ENCODE peak calls at places on chromosome 11, in six cellular contexts. Q is stomach, D is colonic mucosa, T is IMR-90, H is testis, B is ovary. A is an unnamed sample.

GRCh38 chr11:39678996-39679395 is 1780.5 kb downstream of the LRRC4C start:
- DNase-seq in T (no peak), Q (no peak), H (no peak), D (no peak), B (no peak), A (no peak)

GRCh38 chr11:94638902-94639373 is 71.8 kb downstream of the PIWIL4 start:
- DNase-seq in B (no peak), T (peak; percentile 50), Q (no peak), H (no peak), D (no peak), A (no peak)

GRCh38 chr11:41047229-41047628 is 412.2 kb downstream of the LRRC4C start:
- DNase-seq in Q (no peak), D (no peak), H (no peak), B (no peak), T (no peak), A (no peak)

GRCh38 chr11:65308281-65308891 is 6.3 kb upstream of the CDC42EP2 start:
- DNase-seq in B (no peak), D (peak; percentile 61), Q (peak; percentile 40), T (no peak), H (no peak), A (no peak)

GRCh38 chr11:70031631-70032469 is 46.3 kb upstream of the ANO1 start:
- DNase-seq in D (peak; percentile 15), Q (no peak), B (no peak), H (no peak), T (no peak), A (no peak)

GRCh38 chr11:15942936-15943335 is 413.4 kb downstream of the SOX6 start:
- DNase-seq in Q (no peak), H (no peak), B (no peak), D (no peak), T (no peak), A (no peak)

GRCh38 chr11:65216830-65217229 is 35.1 kb downstream of the CAPN1 start:
- DNase-seq in Q (no peak), T (no peak), B (no peak), D (no peak), H (no peak), A (no peak)

GRCh38 chr11:34644669-34645406 is 23.9 kb downstream of the EHF start:
- DNase-seq in Q (no peak), B (no peak), T (peak; percentile 89), D (no peak), H (no peak), A (no peak)

GRCh38 chr11:123437236-123437979 is 7.3 kb downstream of the GRAMD1B start:
- DNase-seq in H (no peak), Q (no peak), B (no peak), T (no peak), D (no peak), A (no peak)

GRCh38 chr11:124798991-124799383 is 1.2 kb downstream of the MSANTD2 start:
- DNase-seq in Q (no peak), B (no peak), T (peak; percentile 77), D (peak; percentile 33), H (peak; percentile 33), A (no peak)

GRCh38 chr11:64571410-64572091 is 19.5 kb upstream of the SLC22A12 start:
- DNase-seq in T (no peak), H (no peak), D (peak; percentile 54), B (no peak), Q (no peak), A (no peak)

GRCh38 chr11:27485930-27486773 is 13.6 kb upstream of the LGR4 start:
- DNase-seq in B (no peak), T (peak; percentile 61), D (peak; percentile 74), H (peak; percentile 47), Q (no peak), A (no peak)

GRCh38 chr11:94199367-94200130 is 70.9 kb downstream of the PANX1 start:
- DNase-seq in B (no peak), T (peak; percentile 29), Q (no peak), D (no peak), H (no peak), A (no peak)

GRCh38 chr11:12704049-12704448 is 29.8 kb downstream of the TEAD1 start:
- DNase-seq in T (peak; percentile 93), B (no peak), H (no peak), Q (no peak), D (no peak), A (no peak)

GRCh38 chr11:113697798-113698407 is 8.2 kb downstream of the TMPRSS5 start:
- DNase-seq in B (no peak), H (no peak), Q (no peak), D (no peak), T (no peak), A (no peak)

GRCh38 chr11:27353593-27354358 is 9.2 kb downstream of the CCDC34 start:
- DNase-seq in Q (no peak), H (no peak), B (no peak), D (no peak), T (peak; percentile 80), A (no peak)

GRCh38 chr11:61598886-61599868 is 18.3 kb upstream of the SYT7 start:
- DNase-seq in Q (no peak), B (no peak), D (no peak), T (peak; percentile 70), H (peak; percentile 36), A (no peak)

GRCh38 chr11:119671048-119671447 is 58.0 kb downstream of the NECTIN1 start:
- DNase-seq in D (peak; percentile 45), B (peak; percentile 92), T (peak; percentile 88), Q (peak; percentile 48), H (peak; percentile 89), A (peak; percentile 84)

GRCh38 chr11:111000400-111001090 is 245.0 kb upstream of the POU2AF2 start:
- DNase-seq in T (no peak), D (no peak), Q (no peak), H (no peak), B (no peak), A (no peak)

GRCh38 chr11:44840085-44840478 is 110.6 kb downstream of the TP53I11 start:
- DNase-seq in Q (no peak), T (no peak), D (no peak), B (no peak), H (no peak), A (no peak)

GRCh38 chr11:44839458-44840084 is 111.1 kb downstream of the TP53I11 start:
- DNase-seq in Q (no peak), B (no peak), H (no peak), D (no peak), T (no peak), A (no peak)

GRCh38 chr11:44840526-44840925 is 110.2 kb downstream of the TP53I11 start:
- DNase-seq in B (no peak), Q (no peak), D (no peak), T (no peak), H (no peak), A (no peak)

GRCh38 chr11:44837650-44838049 is 110.9 kb downstream of the TSPAN18 start:
- DNase-seq in D (no peak), H (no peak), B (no peak), T (peak; percentile 73), Q (no peak), A (no peak)

DNA sequence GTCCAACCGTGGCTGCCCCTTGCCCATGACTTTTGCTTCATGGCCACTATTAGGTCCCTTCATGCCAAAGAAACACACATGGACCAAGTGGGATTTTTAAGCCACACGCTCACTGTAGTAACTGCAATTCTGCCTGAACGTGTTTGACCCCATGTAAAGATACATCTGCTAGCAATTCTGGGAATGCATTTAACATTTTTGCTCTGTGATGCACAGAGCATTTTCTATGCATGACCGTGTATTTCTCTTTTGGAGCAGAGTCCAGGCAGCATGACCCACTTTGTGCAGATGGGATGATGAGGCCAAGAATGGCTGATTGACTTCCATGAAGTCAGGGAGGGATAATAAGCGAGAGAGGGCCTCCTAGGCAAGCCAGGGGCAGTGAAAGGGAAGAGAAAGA is 108.5 kb downstream of the TP53I11 start:
- DNase-seq in T (peak; percentile 96), Q (no peak), D (no peak), H (no peak), B (no peak), A (no peak)
- H3K27ac ChIP-seq in T (peak overlapping the region; percentile 93), Q (peak overlapping the region; percentile 40), D (no peak overlapping the region), H (no peak overlapping the region), B (no peak overlapping the region), A (no peak overlapping the region)

GRCh38 chr11:3344327-3344726 is 34.6 kb downstream of the ZNF195 start:
- DNase-seq in Q (no peak), H (no peak), D (no peak), B (no peak), T (no peak), A (no peak)

GRCh38 chr11:3346587-3346986 is 32.4 kb downstream of the ZNF195 start:
- DNase-seq in Q (no peak), T (no peak), D (no peak), H (no peak), B (no peak), A (no peak)

GRCh38 chr11:3344775-3345174 is 34.2 kb downstream of the ZNF195 start:
- DNase-seq in Q (no peak), D (no peak), H (no peak), B (no peak), T (no peak), A (no peak)

GRCh38 chr11:3345736-3346135 is 33.2 kb downstream of the ZNF195 start:
- DNase-seq in H (no peak), D (no peak), T (no peak), Q (no peak), B (no peak), A (no peak)

DNA sequence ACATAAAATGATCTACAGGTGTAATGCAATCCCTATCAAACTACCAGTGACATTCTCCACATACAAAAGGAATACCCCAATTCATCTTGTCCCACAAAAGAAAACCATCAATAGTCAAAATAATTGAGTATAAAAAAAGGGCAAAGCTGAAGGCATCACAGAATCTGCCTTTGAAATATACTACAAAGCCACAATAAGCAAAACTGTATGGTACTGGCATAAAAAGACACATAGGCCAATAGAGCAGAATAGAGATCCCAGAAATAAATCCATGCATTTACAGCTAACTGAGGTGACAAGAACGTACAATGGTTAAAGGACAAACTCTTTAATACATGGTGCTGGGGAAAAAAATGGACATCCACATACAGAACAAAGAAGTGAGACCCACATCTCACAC is 31.8 kb downstream of the ZNF195 start:
- DNase-seq in D (no peak), B (no peak), H (no peak), Q (no peak), T (no peak), A (no peak)
- TF ChIP-seq CTCF in D (no peak), B (no peak), H (no peak), Q (no peak), T (no peak), A (no peak)

DNA sequence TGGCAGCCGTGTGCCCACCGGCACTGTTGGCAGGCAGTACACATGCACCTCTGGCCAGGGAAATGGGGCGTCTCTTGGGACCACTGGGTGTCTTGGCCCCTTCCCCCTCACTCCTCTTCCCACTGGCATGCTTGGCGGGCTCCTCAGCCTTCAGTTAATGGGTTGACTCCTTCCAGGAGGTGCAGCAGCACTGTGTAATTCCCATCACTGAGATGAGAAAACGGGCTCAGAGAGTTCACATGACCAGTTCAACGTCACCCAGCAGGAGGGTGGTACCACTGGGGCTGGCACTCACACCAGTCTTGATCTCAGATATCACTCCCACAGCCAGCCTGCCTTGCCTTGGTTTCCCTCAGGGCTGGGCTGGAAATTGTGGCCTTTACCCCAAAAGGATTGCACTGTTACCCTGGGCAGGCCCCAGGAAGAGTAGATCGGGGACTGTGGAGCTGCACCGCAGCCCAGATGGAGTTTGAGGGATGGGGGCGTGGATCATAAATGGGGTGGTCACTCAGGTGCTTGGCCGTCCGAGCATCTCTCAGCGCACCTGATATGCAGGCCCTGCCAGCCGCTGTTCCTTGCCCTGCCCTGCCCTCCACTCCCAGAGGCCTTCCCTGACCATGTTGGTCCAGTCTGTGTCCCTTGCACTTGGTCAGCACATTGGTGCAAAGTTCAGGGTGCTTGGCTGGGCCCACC is 16.9 kb downstream of the CAPN5 start:
- DNase-seq in H (no peak), B (no peak), D (no peak), T (no peak), Q (peak; percentile 19), A (no peak)
- H3K27ac ChIP-seq in H (no peak overlapping the region), B (no peak overlapping the region), D (peak overlapping the region; percentile 16), T (no peak overlapping the region), Q (peak overlapping the region; percentile 86), A (no peak overlapping the region)

GRCh38 chr11:130861902-130862552 is 54.3 kb downstream of the SNX19 start:
- DNase-seq in Q (peak; percentile 95), H (peak; percentile 97), T (peak; percentile 93), B (peak; percentile 95), D (peak; percentile 92), A (peak; percentile 92)
- TF ChIP-seq CTCF in Q (peak; percentile 99), H (peak; percentile 100), T (peak; percentile 100), B (peak; percentile 100), D (peak; percentile 99), A (peak; percentile 100)